ENCODE peak calls at places on chromosome 13, in seven cellular contexts. One of them, this sample, is unnamed.

GRCh38 chr13:62964522-62964921 is 1548.9 kb upstream of the PCDH20 start:
- DNase-seq in lung: no peak
- DNase-seq in stimulated activated naive CD4-positive, alpha-beta T cell: no peak
- DNase-seq in astrocyte of the spinal cord: no peak
- DNase-seq in AG09309: no peak
- DNase-seq in NCI-H460: no peak
- DNase-seq in CD8-positive, alpha-beta memory T cell: no peak
- DNase-seq in this sample: no peak

GRCh38 chr13:41465965-41466364 is 8.6 kb downstream of the RGCC start:
- DNase-seq in lung: no peak
- DNase-seq in stimulated activated naive CD4-positive, alpha-beta T cell: no peak
- DNase-seq in astrocyte of the spinal cord: no peak
- DNase-seq in AG09309: no peak
- DNase-seq in NCI-H460: no peak
- DNase-seq in CD8-positive, alpha-beta memory T cell: peak
- DNase-seq in this sample: no peak

GRCh38 chr13:100872761-100873160 is 198.2 kb upstream of the TMTC4 start:
- DNase-seq in lung: no peak
- DNase-seq in stimulated activated naive CD4-positive, alpha-beta T cell: no peak
- DNase-seq in astrocyte of the spinal cord: no peak
- DNase-seq in AG09309: no peak
- DNase-seq in NCI-H460: no peak
- DNase-seq in CD8-positive, alpha-beta memory T cell: no peak
- DNase-seq in this sample: no peak

GRCh38 chr13:74197686-74198085 is 63.5 kb upstream of the KLF12 start:
- DNase-seq in lung: no peak
- DNase-seq in stimulated activated naive CD4-positive, alpha-beta T cell: no peak
- DNase-seq in astrocyte of the spinal cord: no peak
- DNase-seq in AG09309: no peak
- DNase-seq in NCI-H460: no peak
- DNase-seq in CD8-positive, alpha-beta memory T cell: no peak
- DNase-seq in this sample: no peak

GRCh38 chr13:112134150-112135075 is 67.5 kb downstream of the SOX1 start:
- DNase-seq in lung: no peak
- DNase-seq in stimulated activated naive CD4-positive, alpha-beta T cell: no peak
- DNase-seq in astrocyte of the spinal cord: no peak
- DNase-seq in AG09309: no peak
- DNase-seq in NCI-H460: no peak
- DNase-seq in CD8-positive, alpha-beta memory T cell: no peak
- DNase-seq in this sample: no peak

GRCh38 chr13:107807306-107808073 is 407.8 kb downstream of the LIG4 start:
- DNase-seq in lung: no peak
- DNase-seq in stimulated activated naive CD4-positive, alpha-beta T cell: no peak
- DNase-seq in astrocyte of the spinal cord: no peak
- DNase-seq in AG09309: no peak
- DNase-seq in NCI-H460: no peak
- DNase-seq in CD8-positive, alpha-beta memory T cell: no peak
- DNase-seq in this sample: no peak

GRCh38 chr13:29428310-29428991 is 167.0 kb downstream of the SLC7A1 start:
- DNase-seq in lung: no peak
- DNase-seq in stimulated activated naive CD4-positive, alpha-beta T cell: no peak
- DNase-seq in astrocyte of the spinal cord: no peak
- DNase-seq in AG09309: no peak
- DNase-seq in NCI-H460: no peak
- DNase-seq in CD8-positive, alpha-beta memory T cell: no peak
- DNase-seq in this sample: no peak

GRCh38 chr13:33494596-33495214 is 209.2 kb upstream of the STARD13 start:
- DNase-seq in lung: no peak
- DNase-seq in stimulated activated naive CD4-positive, alpha-beta T cell: no peak
- DNase-seq in astrocyte of the spinal cord: peak
- DNase-seq in AG09309: no peak
- DNase-seq in NCI-H460: peak
- DNase-seq in CD8-positive, alpha-beta memory T cell: no peak
- DNase-seq in this sample: no peak

GRCh38 chr13:101416181-101417042 is at the start of gene NALCN:
- DNase-seq in lung: no peak
- DNase-seq in stimulated activated naive CD4-positive, alpha-beta T cell: no peak
- DNase-seq in astrocyte of the spinal cord: peak
- DNase-seq in AG09309: no peak
- DNase-seq in NCI-H460: peak
- DNase-seq in CD8-positive, alpha-beta memory T cell: no peak
- DNase-seq in this sample: no peak

GRCh38 chr13:32233062-32233461 is 82.1 kb downstream of the ZAR1L start:
- DNase-seq in lung: no peak
- DNase-seq in stimulated activated naive CD4-positive, alpha-beta T cell: no peak
- DNase-seq in astrocyte of the spinal cord: no peak
- DNase-seq in AG09309: no peak
- DNase-seq in NCI-H460: no peak
- DNase-seq in CD8-positive, alpha-beta memory T cell: no peak
- DNase-seq in this sample: no peak

GRCh38 chr13:112254900-112255299 is 121.3 kb upstream of the SPACA7 start:
- DNase-seq in lung: peak
- DNase-seq in stimulated activated naive CD4-positive, alpha-beta T cell: no peak
- DNase-seq in astrocyte of the spinal cord: no peak
- DNase-seq in AG09309: no peak
- DNase-seq in NCI-H460: no peak
- DNase-seq in CD8-positive, alpha-beta memory T cell: no peak
- DNase-seq in this sample: no peak

GRCh38 chr13:41156611-41157010 is 24.0 kb upstream of the KBTBD6 start:
- DNase-seq in lung: no peak
- DNase-seq in stimulated activated naive CD4-positive, alpha-beta T cell: no peak
- DNase-seq in astrocyte of the spinal cord: no peak
- DNase-seq in AG09309: no peak
- DNase-seq in NCI-H460: no peak
- DNase-seq in CD8-positive, alpha-beta memory T cell: no peak
- DNase-seq in this sample: no peak

GRCh38 chr13:50676602-50677001 is 166.9 kb downstream of the DLEU7 start:
- DNase-seq in lung: no peak
- DNase-seq in stimulated activated naive CD4-positive, alpha-beta T cell: no peak
- DNase-seq in astrocyte of the spinal cord: peak
- DNase-seq in AG09309: peak
- DNase-seq in NCI-H460: peak
- DNase-seq in CD8-positive, alpha-beta memory T cell: peak
- DNase-seq in this sample: no peak

GRCh38 chr13:111521030-111521429 is 200.6 kb downstream of the TEX29 start:
- DNase-seq in lung: no peak
- DNase-seq in stimulated activated naive CD4-positive, alpha-beta T cell: no peak
- DNase-seq in astrocyte of the spinal cord: no peak
- DNase-seq in AG09309: no peak
- DNase-seq in NCI-H460: no peak
- DNase-seq in CD8-positive, alpha-beta memory T cell: no peak
- DNase-seq in this sample: no peak

GRCh38 chr13:39202746-39203145 is 164.5 kb downstream of the NHLRC3 start:
- DNase-seq in lung: no peak
- DNase-seq in stimulated activated naive CD4-positive, alpha-beta T cell: no peak
- DNase-seq in astrocyte of the spinal cord: no peak
- DNase-seq in AG09309: no peak
- DNase-seq in NCI-H460: no peak
- DNase-seq in CD8-positive, alpha-beta memory T cell: no peak
- DNase-seq in this sample: no peak

GRCh38 chr13:51935326-51936171 is 73.8 kb downstream of the CCDC70 start:
- DNase-seq in lung: no peak
- DNase-seq in stimulated activated naive CD4-positive, alpha-beta T cell: no peak
- DNase-seq in astrocyte of the spinal cord: no peak
- DNase-seq in AG09309: no peak
- DNase-seq in NCI-H460: no peak
- DNase-seq in CD8-positive, alpha-beta memory T cell: no peak
- DNase-seq in this sample: no peak

GRCh38 chr13:26425439-26426358 is 131.8 kb upstream of the WASF3 start:
- DNase-seq in lung: peak
- DNase-seq in stimulated activated naive CD4-positive, alpha-beta T cell: no peak
- DNase-seq in astrocyte of the spinal cord: peak
- DNase-seq in AG09309: no peak
- DNase-seq in NCI-H460: no peak
- DNase-seq in CD8-positive, alpha-beta memory T cell: no peak
- DNase-seq in this sample: no peak

GRCh38 chr13:49779721-49780120 is 12.8 kb downstream of the KPNA3 start:
- DNase-seq in lung: no peak
- DNase-seq in stimulated activated naive CD4-positive, alpha-beta T cell: no peak
- DNase-seq in astrocyte of the spinal cord: no peak
- DNase-seq in AG09309: no peak
- DNase-seq in NCI-H460: no peak
- DNase-seq in CD8-positive, alpha-beta memory T cell: no peak
- DNase-seq in this sample: no peak

GRCh38 chr13:73973156-73973555 is 161.0 kb downstream of the KLF12 start:
- DNase-seq in lung: no peak
- DNase-seq in stimulated activated naive CD4-positive, alpha-beta T cell: no peak
- DNase-seq in astrocyte of the spinal cord: no peak
- DNase-seq in AG09309: no peak
- DNase-seq in NCI-H460: no peak
- DNase-seq in CD8-positive, alpha-beta memory T cell: no peak
- DNase-seq in this sample: no peak

GRCh38 chr13:49220035-49220855 is at the start of gene MLNR:
- DNase-seq in lung: no peak
- DNase-seq in stimulated activated naive CD4-positive, alpha-beta T cell: peak
- DNase-seq in astrocyte of the spinal cord: no peak
- DNase-seq in AG09309: no peak
- DNase-seq in NCI-H460: peak
- DNase-seq in CD8-positive, alpha-beta memory T cell: peak
- DNase-seq in this sample: peak

GRCh38 chr13:80840313-80840976 is 499.5 kb upstream of the SPRY2 start:
- DNase-seq in lung: no peak
- DNase-seq in stimulated activated naive CD4-positive, alpha-beta T cell: no peak
- DNase-seq in astrocyte of the spinal cord: peak
- DNase-seq in AG09309: no peak
- DNase-seq in NCI-H460: no peak
- DNase-seq in CD8-positive, alpha-beta memory T cell: no peak
- DNase-seq in this sample: no peak

GRCh38 chr13:111398715-111399299 is 78.4 kb downstream of the TEX29 start:
- DNase-seq in lung: no peak
- DNase-seq in stimulated activated naive CD4-positive, alpha-beta T cell: no peak
- DNase-seq in astrocyte of the spinal cord: no peak
- DNase-seq in AG09309: no peak
- DNase-seq in NCI-H460: no peak
- DNase-seq in CD8-positive, alpha-beta memory T cell: no peak
- DNase-seq in this sample: no peak

This sample was measured in effector CD8-positive, alpha-beta T cell.